ENCODE peak calls at places on chromosomes 6 and 20, in ten cellular contexts. O is fibroblast of lung, A is heart left ventricle, K is ovary, R is tibial nerve, F is D721Med, V is RWPE1, W is pancreas, Z is endothelial cell, B is Caco-2. T is an unnamed sample.

GRCh38 chr6:155968921-155969320 is 513.3 kb upstream of the NOX3 start:
- DNase-seq in O (no peak), A (no peak), K (no peak), R (no peak), F (no peak), V (no peak), W (no peak), Z (no peak), B (no peak), T (no peak)

GRCh38 chr20:58877374-58878360 is 25.2 kb downstream of the GNAS start:
- DNase-seq in O (no peak), A (no peak), K (no peak), R (no peak), F (no peak), V (no peak), W (no peak), Z (no peak), B (no peak), T (no peak)

GRCh38 chr6:157688960-157689599 is 134.0 kb upstream of the SNX9 start:
- DNase-seq in O (no peak), A (no peak), K (no peak), R (no peak), F (no peak), V (no peak), W (no peak), Z (peak), B (peak), T (no peak)

GRCh38 chr6:52417675-52418111 is 2.4 kb upstream of the EFHC1 start:
- DNase-seq in O (peak), A (peak), K (no peak), R (no peak), F (no peak), V (peak), W (no peak), Z (no peak), B (no peak), T (no peak)

GRCh38 chr6:71419954-71420692 is 131.5 kb downstream of the OGFRL1 start:
- DNase-seq in O (peak), A (peak), K (peak), R (peak), F (no peak), V (no peak), W (peak), Z (peak), B (no peak), T (peak)

GRCh38 chr6:36989264-36989663 is 3.3 kb upstream of the MTCH1 start:
- DNase-seq in O (no peak), A (no peak), K (no peak), R (no peak), F (no peak), V (no peak), W (no peak), Z (no peak), B (no peak), T (no peak)

GRCh38 chr6:108797951-108798671 is 50.1 kb upstream of the ARMC2 start:
- DNase-seq in O (no peak), A (no peak), K (no peak), R (no peak), F (no peak), V (no peak), W (no peak), Z (no peak), B (no peak), T (no peak)

GRCh38 chr6:112035446-112035845 is 18.5 kb upstream of the CCN6 start:
- DNase-seq in O (no peak), A (no peak), K (no peak), R (no peak), F (no peak), V (no peak), W (no peak), Z (no peak), B (no peak), T (no peak)

GRCh38 chr6:157667211-157668033 is 155.6 kb upstream of the SNX9 start:
- DNase-seq in O (peak), A (peak), K (no peak), R (peak), F (peak), V (peak), W (no peak), Z (peak), B (peak), T (peak)

GRCh38 chr6:16001158-16001557 is 127.7 kb upstream of the MYLIP start:
- DNase-seq in O (no peak), A (no peak), K (no peak), R (no peak), F (no peak), V (no peak), W (no peak), Z (no peak), B (no peak), T (no peak)

GRCh38 chr6:25413506-25413905 is 134.3 kb downstream of the CARMIL1 start:
- DNase-seq in O (no peak), A (no peak), K (no peak), R (no peak), F (no peak), V (no peak), W (no peak), Z (no peak), B (no peak), T (no peak)

GRCh38 chr20:23959054-23959453 is 29.5 kb downstream of the GGTLC1 start:
- DNase-seq in O (no peak), A (no peak), K (no peak), R (no peak), F (no peak), V (no peak), W (no peak), Z (no peak), B (no peak), T (no peak)

GRCh38 chr20:53656653-53657288 is 63.1 kb upstream of the ZNF217 start:
- DNase-seq in O (peak), A (no peak), K (no peak), R (no peak), F (no peak), V (no peak), W (no peak), Z (no peak), B (no peak), T (no peak)

GRCh38 chr6:118768904-118769325 is 117.5 kb upstream of the CEP85L start:
- DNase-seq in O (no peak), A (no peak), K (no peak), R (peak), F (no peak), V (no peak), W (no peak), Z (no peak), B (peak), T (no peak)

GRCh38 chr6:82348130-82348529 is 15.5 kb upstream of the TPBG start:
- DNase-seq in O (no peak), A (no peak), K (no peak), R (no peak), F (peak), V (no peak), W (no peak), Z (no peak), B (peak), T (no peak)

GRCh38 chr6:165245287-165245686 is 64.1 kb downstream of the C6orf118 start:
- DNase-seq in O (no peak), A (no peak), K (no peak), R (no peak), F (no peak), V (peak), W (no peak), Z (no peak), B (peak), T (no peak)

GRCh38 chr6:33846226-33846625 is 42.4 kb upstream of the MLN start:
- DNase-seq in O (no peak), A (no peak), K (no peak), R (no peak), F (no peak), V (peak), W (no peak), Z (no peak), B (no peak), T (no peak)

GRCh38 chr20:59829415-59830106 is 103.9 kb downstream of the SYCP2 start:
- DNase-seq in O (no peak), A (no peak), K (no peak), R (no peak), F (no peak), V (no peak), W (peak), Z (no peak), B (no peak), T (no peak)

GRCh38 chr6:111417181-111417585 is 65.8 kb downstream of the REV3L start:
- DNase-seq in O (peak), A (peak), K (no peak), R (peak), F (no peak), V (no peak), W (no peak), Z (no peak), B (no peak), T (no peak)

GRCh38 chr6:134056046-134056445 is 3.6 kb upstream of the SLC2A12 start:
- DNase-seq in O (peak), A (no peak), K (no peak), R (no peak), F (no peak), V (no peak), W (no peak), Z (no peak), B (no peak), T (no peak)

GRCh38 chr6:168418151-168418551 is 22.8 kb upstream of the SMOC2 start:
- DNase-seq in O (no peak), A (no peak), K (peak), R (peak), F (no peak), V (no peak), W (no peak), Z (no peak), B (no peak), T (no peak)

GRCh38 chr20:32484221-32485125 is 100.7 kb downstream of the NOL4L start:
- DNase-seq in O (no peak), A (peak), K (peak), R (no peak), F (no peak), V (no peak), W (peak), Z (peak), B (peak), T (peak)

GRCh38 chr6:24060982-24061754 is 64.8 kb upstream of the NRSN1 start:
- DNase-seq in O (no peak), A (no peak), K (no peak), R (no peak), F (no peak), V (no peak), W (no peak), Z (no peak), B (no peak), T (peak)

GRCh38 chr6:138865480-138866101 is 69.7 kb downstream of the ECT2L start:
- DNase-seq in O (no peak), A (no peak), K (no peak), R (no peak), F (no peak), V (no peak), W (no peak), Z (no peak), B (no peak), T (no peak)

GRCh38 chr6:49003348-49003747 is 459.7 kb downstream of the MMUT start:
- DNase-seq in O (no peak), A (no peak), K (no peak), R (no peak), F (no peak), V (no peak), W (no peak), Z (no peak), B (no peak), T (no peak)

GRCh38 chr6:158328446-158328845 is 16.2 kb downstream of the TULP4 start:
- DNase-seq in O (no peak), A (no peak), K (no peak), R (no peak), F (no peak), V (no peak), W (no peak), Z (no peak), B (peak), T (no peak)

GRCh38 chr6:31712296-31712695 is 2.9 kb upstream of the LY6G6D start:
- DNase-seq in O (no peak), A (no peak), K (no peak), R (no peak), F (no peak), V (no peak), W (no peak), Z (no peak), B (no peak), T (no peak)

GRCh38 chr20:47487175-47487917 is 14.3 kb upstream of the NCOA3 start:
- DNase-seq in O (no peak), A (no peak), K (no peak), R (no peak), F (no peak), V (no peak), W (no peak), Z (no peak), B (no peak), T (peak)

GRCh38 chr6:119108076-119108475 is 29.6 kb upstream of the FAM184A start:
- DNase-seq in O (no peak), A (no peak), K (no peak), R (no peak), F (no peak), V (no peak), W (no peak), Z (no peak), B (no peak), T (no peak)

DNA sequence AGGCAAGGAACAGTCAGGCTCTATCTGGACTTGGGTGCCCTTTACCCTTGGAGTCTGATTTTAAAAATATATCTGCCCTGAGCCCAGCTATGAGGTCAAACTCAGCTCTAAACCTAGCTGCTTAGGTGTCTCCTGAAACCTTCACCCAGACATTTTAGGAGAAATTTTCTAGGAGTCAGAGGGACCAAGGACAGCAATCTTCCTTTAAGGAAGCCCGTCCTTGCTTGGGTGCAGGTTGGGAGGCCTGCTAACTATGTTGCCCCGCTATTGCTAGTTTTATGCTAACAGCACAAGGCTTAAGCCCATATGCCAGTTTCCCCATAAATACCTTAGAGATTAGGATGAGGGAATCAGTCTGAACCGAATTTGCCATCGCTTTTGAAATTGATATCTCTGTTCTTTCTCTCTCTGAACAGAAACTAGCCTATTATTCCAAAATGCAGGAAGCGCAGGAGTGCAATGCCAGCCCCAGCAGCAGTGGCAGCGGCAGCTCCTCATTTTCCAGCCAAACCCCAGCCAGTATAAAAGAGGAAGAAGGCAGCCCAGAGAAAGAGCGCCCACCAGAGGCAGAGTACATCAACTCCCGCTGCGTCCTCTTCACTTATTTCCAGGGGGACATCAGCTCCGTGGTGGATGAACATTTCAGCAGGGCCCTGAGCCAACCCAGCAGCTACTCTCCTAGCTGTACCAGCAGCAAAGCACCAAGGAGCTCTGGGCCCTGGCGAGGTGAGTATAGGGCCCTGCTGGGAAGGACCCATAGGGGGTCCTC is 2.6 kb downstream of the VGLL2 start:
- DNase-seq in O (no peak), A (no peak), K (no peak), R (no peak), F (no peak), V (no peak), W (no peak), Z (peak), B (no peak), T (peak)
- TF ChIP-seq CTCF in O (no peak), A (no peak), K (no peak), R (no peak), F (no peak), V (no peak), W (no peak), Z (peak), B (no peak), T (no peak)

GRCh38 chr6:44067073-44067759 is 60.0 kb downstream of the MRPL14 start:
- DNase-seq in O (no peak), A (peak), K (no peak), R (no peak), F (no peak), V (no peak), W (no peak), Z (peak), B (no peak), T (no peak)

GRCh38 chr6:44063561-44064059 is 63.6 kb downstream of the MRPL14 start:
- DNase-seq in O (no peak), A (no peak), K (no peak), R (no peak), F (no peak), V (no peak), W (no peak), Z (no peak), B (no peak), T (no peak)

GRCh38 chr6:44064948-44065272 is 62.3 kb downstream of the MRPL14 start:
- DNase-seq in O (no peak), A (no peak), K (no peak), R (no peak), F (no peak), V (no peak), W (no peak), Z (no peak), B (no peak), T (no peak)

GRCh38 chr6:44064089-44064947 is 62.9 kb downstream of the MRPL14 start:
- DNase-seq in O (peak), A (peak), K (no peak), R (peak), F (no peak), V (no peak), W (no peak), Z (no peak), B (no peak), T (peak)

DNA sequence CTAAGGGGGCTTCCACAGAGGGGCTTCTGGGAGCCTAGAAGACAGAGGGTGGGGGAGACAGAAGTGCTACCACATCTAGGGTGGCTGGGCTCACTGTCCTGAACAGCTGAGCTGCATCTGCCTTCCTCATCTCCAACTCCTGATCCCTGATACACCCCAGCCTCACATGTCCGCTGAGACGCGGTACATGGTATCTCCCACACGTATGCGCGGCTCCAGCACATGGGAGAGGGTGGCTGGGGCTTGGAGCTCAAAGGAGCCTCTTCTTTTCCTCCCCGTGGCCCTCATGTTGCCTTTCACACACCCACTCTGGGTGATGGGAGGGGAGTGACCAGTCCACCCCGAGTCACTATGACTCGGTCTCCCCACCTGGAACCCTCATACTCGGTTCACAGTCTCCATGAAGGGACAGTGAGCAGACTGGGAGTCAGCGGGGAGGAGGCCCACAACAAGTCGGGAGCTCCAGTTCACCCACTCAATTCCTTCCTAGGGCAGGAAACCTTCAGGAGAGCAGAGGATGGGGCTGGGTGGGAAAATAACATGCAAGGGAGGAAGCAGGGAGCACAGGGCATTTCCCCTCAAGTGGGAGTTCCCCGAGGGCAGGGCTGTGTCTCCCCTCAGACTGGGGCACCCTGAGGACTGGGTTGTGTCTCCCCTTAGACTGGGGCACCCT is 61.7 kb downstream of the MRPL14 start:
- DNase-seq in O (no peak), A (no peak), K (no peak), R (no peak), F (no peak), V (no peak), W (no peak), Z (no peak), B (no peak), T (no peak)
- TF ChIP-seq CTCF in O (no peak), A (no peak), K (no peak), R (no peak), F (no peak), V (no peak), W (no peak), Z (no peak), B (no peak), T (no peak)

DNA sequence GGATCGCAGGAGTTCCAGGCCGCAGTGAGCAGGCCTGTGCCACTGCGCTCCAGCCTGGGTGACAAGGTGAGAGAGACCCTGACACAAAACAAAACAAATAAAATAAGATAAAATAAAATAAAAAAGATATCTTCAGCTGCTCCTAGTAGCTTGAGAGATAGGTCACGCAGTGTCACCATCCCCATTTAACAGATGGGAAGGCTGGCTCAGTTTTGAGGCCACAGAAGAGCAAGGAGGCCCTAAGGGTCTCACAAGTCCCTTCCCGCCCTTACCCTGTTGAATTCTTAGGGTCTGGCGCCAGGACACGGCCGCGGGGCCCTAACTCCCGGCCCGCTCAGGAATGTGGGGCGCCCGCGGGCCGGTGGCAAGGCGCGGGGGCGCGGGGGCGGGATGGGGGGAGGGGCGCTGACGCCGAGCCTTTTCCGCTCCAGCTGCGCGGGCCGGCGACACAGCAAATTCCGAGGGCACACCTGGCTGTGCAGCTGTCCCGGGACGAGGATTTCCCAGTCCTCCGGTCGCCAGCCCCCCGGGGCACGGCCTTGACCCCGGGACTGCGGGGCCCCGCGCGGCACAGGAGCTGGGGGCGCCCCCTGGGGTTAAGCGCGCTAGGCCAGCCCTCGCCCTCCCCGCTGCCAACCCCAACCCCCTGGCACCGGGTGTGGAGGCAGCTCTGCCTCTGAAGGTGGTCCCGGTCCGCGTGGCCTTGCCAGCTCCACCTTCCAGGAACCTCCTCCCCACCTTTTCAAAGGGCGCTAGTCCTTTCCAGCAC is 10.3 kb upstream of the R3HDML start:
- DNase-seq in O (no peak), A (no peak), K (no peak), R (no peak), F (no peak), V (no peak), W (peak), Z (peak), B (peak), T (no peak)
- TF ChIP-seq CTCF in O (no peak), A (no peak), K (no peak), R (no peak), F (no peak), V (no peak), W (no peak), Z (no peak), B (no peak), T (no peak)

GRCh38 chr6:166476634-166477215 is 94.0 kb upstream of the MPC1 start:
- DNase-seq in O (no peak), A (no peak), K (no peak), R (no peak), F (no peak), V (no peak), W (no peak), Z (no peak), B (no peak), T (no peak)

GRCh38 chr6:166474721-166475565 is 92.2 kb upstream of the MPC1 start:
- DNase-seq in O (peak), A (no peak), K (no peak), R (no peak), F (no peak), V (no peak), W (no peak), Z (no peak), B (no peak), T (no peak)

GRCh38 chr6:166477647-166478365 is 95.1 kb upstream of the MPC1 start:
- DNase-seq in O (no peak), A (no peak), K (no peak), R (no peak), F (no peak), V (no peak), W (no peak), Z (no peak), B (no peak), T (no peak)

GRCh38 chr6:166473886-166474596 is 91.3 kb upstream of the MPC1 start:
- DNase-seq in O (no peak), A (no peak), K (no peak), R (no peak), F (no peak), V (no peak), W (no peak), Z (no peak), B (no peak), T (no peak)

DNA sequence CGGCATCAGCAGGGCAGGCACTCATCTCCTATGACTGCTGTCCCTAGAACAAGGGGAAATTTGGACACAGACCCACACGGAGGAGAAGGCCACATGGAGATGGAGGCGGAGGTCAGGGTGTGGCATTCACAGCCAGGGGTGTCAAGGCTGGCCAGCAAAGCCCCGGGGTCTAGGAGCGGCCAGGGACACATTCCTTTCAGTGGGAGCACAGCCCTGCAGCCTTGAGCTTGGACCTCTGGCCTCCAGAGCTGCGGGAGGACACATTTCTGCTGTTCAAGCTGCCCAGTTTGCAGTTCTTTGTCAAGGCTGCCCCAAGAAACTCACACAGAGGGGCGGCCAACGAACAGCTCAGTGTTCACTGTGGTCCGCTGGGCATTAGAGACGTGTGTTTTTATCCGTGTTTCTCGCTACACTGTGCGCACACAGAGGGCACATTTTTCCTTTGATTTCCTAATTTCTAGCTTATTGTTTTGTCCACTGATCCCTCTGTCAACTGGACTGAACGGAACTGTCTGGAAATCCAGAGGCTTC is 93.4 kb upstream of the MPC1 start:
- DNase-seq in O (no peak), A (no peak), K (no peak), R (no peak), F (no peak), V (no peak), W (no peak), Z (no peak), B (no peak), T (no peak)
- TF ChIP-seq CTCF in O (no peak), A (no peak), K (no peak), R (no peak), F (no peak), V (no peak), W (no peak), Z (no peak), B (no peak), T (no peak)

T was measured in GM20000.